ENCODE peak calls at places on chromosome 13, in six cellular contexts. H, Q, F, R, U and D are unnamed samples.

GRCh38 chr13:28347456-28348371 is 147.2 kb downstream of the FLT1 start:
- DNase-seq in H (no peak), F (no peak), R (no peak), U (no peak), Q (no peak), D (no peak)

GRCh38 chr13:60114499-60115028 is 49.2 kb downstream of the DIAPH3 start:
- DNase-seq in F (no peak), H (no peak), Q (no peak), R (no peak), U (no peak), D (no peak)

GRCh38 chr13:24746618-24747247 is 17.2 kb upstream of the RNF17 start:
- DNase-seq in R (no peak), Q (no peak), U (no peak), H (no peak), F (no peak), D (peak; percentile 40)

GRCh38 chr13:48710160-48710559 is 56.4 kb downstream of the CYSLTR2 start:
- DNase-seq in F (no peak), H (no peak), U (no peak), Q (no peak), R (no peak), D (no peak)

GRCh38 chr13:80033286-80033685 is 307.6 kb downstream of the SPRY2 start:
- DNase-seq in F (no peak), R (no peak), U (no peak), Q (no peak), H (no peak), D (peak; percentile 79)

GRCh38 chr13:40940841-40941240 is 78.3 kb downstream of the ELF1 start:
- DNase-seq in R (no peak), H (no peak), F (no peak), Q (no peak), U (no peak), D (no peak)

GRCh38 chr13:67119481-67119883 is 110.7 kb downstream of the PCDH9 start:
- DNase-seq in R (no peak), H (peak; percentile 14), F (no peak), Q (peak; percentile 56), U (no peak), D (peak; percentile 85)

GRCh38 chr13:24027494-24027893 is 130.2 kb upstream of the C1QTNF9B start:
- DNase-seq in H (no peak), Q (no peak), F (no peak), U (no peak), R (no peak), D (no peak)

GRCh38 chr13:60397693-60398437 is 845 bp downstream of the TDRD3 start:
- DNase-seq in H (peak; percentile 69), F (no peak), R (peak; percentile 17), U (no peak), Q (no peak), D (peak; percentile 60)

GRCh38 chr13:70668983-70669382 is 560.7 kb upstream of the KLHL1 start:
- DNase-seq in R (no peak), F (no peak), U (no peak), H (no peak), Q (no peak), D (no peak)

GRCh38 chr13:61727714-61728275 is 312.1 kb upstream of the PCDH20 start:
- DNase-seq in Q (no peak), R (no peak), H (no peak), F (no peak), U (no peak), D (peak; percentile 3)

GRCh38 chr13:112332727-112333126 is 43.4 kb upstream of the SPACA7 start:
- DNase-seq in H (no peak), Q (no peak), U (no peak), R (no peak), F (no peak), D (no peak)

GRCh38 chr13:101661839-101662238 is 209.4 kb downstream of the ITGBL1 start:
- DNase-seq in H (no peak), Q (no peak), U (no peak), F (no peak), R (no peak), D (no peak)

GRCh38 chr13:78599911-78600310 is 3.4 kb downstream of the POU4F1 start:
- DNase-seq in U (no peak), F (no peak), H (no peak), Q (no peak), R (no peak), D (no peak)

GRCh38 chr13:51192348-51192747 is 29.9 kb upstream of the FAM124A start:
- DNase-seq in U (no peak), Q (no peak), H (no peak), F (no peak), R (no peak), D (no peak)

GRCh38 chr13:32211788-32212187 is 103.4 kb downstream of the ZAR1L start:
- DNase-seq in Q (peak; percentile 95), U (no peak), F (no peak), H (no peak), R (no peak), D (no peak)

GRCh38 chr13:98478134-98479129 is 98.5 kb downstream of the STK24 start:
- DNase-seq in Q (no peak), F (peak; percentile 26), U (peak; percentile 17), H (no peak), R (no peak), D (peak; percentile 56)

GRCh38 chr13:21638319-21639282 is 32.3 kb upstream of the FGF9 start:
- DNase-seq in R (no peak), F (no peak), H (no peak), U (no peak), Q (no peak), D (peak; percentile 75)

GRCh38 chr13:64371045-64371444 is 2859.1 kb downstream of the PCDH9 start:
- DNase-seq in Q (peak; percentile 0), H (no peak), F (no peak), U (no peak), R (no peak), D (peak; percentile 44)

GRCh38 chr13:46648166-46648607 is 95.2 kb downstream of the LRCH1 start:
- DNase-seq in F (no peak), H (no peak), Q (no peak), U (no peak), R (no peak), D (peak; percentile 19)

GRCh38 chr13:60583196-60583908 is 186.3 kb downstream of the TDRD3 start:
- DNase-seq in U (no peak), R (no peak), H (no peak), Q (no peak), F (no peak), D (no peak)

GRCh38 chr13:100108913-100109507 is 20.1 kb downstream of the PCCA start:
- DNase-seq in H (no peak), F (no peak), R (no peak), U (no peak), Q (no peak), D (no peak)

GRCh38 chr13:100184095-100184494 is 95.2 kb downstream of the PCCA start:
- DNase-seq in F (no peak), R (no peak), H (no peak), Q (no peak), U (no peak), D (no peak)

GRCh38 chr13:91398413-91399188 is at the start of gene GPC5:
- DNase-seq in Q (no peak), R (peak; percentile 76), U (peak; percentile 75), F (peak; percentile 83), H (no peak), D (peak; percentile 64)

GRCh38 chr13:99860736-99861135 is 110.8 kb downstream of the ZIC5 start:
- DNase-seq in R (no peak), H (no peak), F (no peak), Q (no peak), U (no peak), D (no peak)

GRCh38 chr13:114063545-114064515 is 68.6 kb downstream of the RASA3 start:
- DNase-seq in U (no peak), F (no peak), Q (peak; percentile 20), R (no peak), H (no peak), D (peak; percentile 37)

GRCh38 chr13:52785721-52786120 is 46.1 kb upstream of the CNMD start:
- DNase-seq in F (no peak), R (no peak), Q (no peak), U (no peak), H (no peak), D (no peak)

GRCh38 chr13:71685072-71685471 is 181.9 kb downstream of the DACH1 start:
- DNase-seq in F (no peak), U (no peak), R (no peak), H (no peak), Q (no peak), D (no peak)

GRCh38 chr13:47175172-47175806 is 278.4 kb upstream of the HTR2A start:
- DNase-seq in H (no peak), Q (peak; percentile 90), F (no peak), U (no peak), R (no peak), D (peak; percentile 68)

GRCh38 chr13:77478645-77478997 is 56.9 kb upstream of the SCEL start:
- DNase-seq in H (no peak), Q (no peak), U (no peak), R (no peak), F (no peak), D (no peak)